ENCODE peak calls at places on chromosome 1, in ten cellular contexts. A, S, V, K, Y, P, X, B, T and N are unnamed samples.
A peak's percentile ranks its signal among the peaks of the same experiment; 100 is the strongest.

GRCh38 chr1:1293258-1293617 is 13.0 kb downstream of the SCNN1D start:
- DNase-seq in B (no peak), A (no peak), T (no peak), S (no peak), X (no peak), P (no peak), Y (no peak), V (no peak), K (no peak), N (no peak)

GRCh38 chr1:169461390-169462001 is 24.2 kb downstream of the SLC19A2 start:
- DNase-seq in B (no peak), X (no peak), S (no peak), P (no peak), V (no peak), A (no peak), K (no peak), T (no peak), Y (no peak), N (no peak)

GRCh38 chr1:184626076-184627011 is 128.3 kb downstream of the EDEM3 start:
- DNase-seq in B (peak; percentile 43), T (no peak), X (no peak), K (no peak), P (no peak), S (no peak), A (no peak), V (peak; percentile 73), Y (no peak), N (no peak)

GRCh38 chr1:103101399-103101798 is 6.9 kb downstream of the COL11A1 start:
- DNase-seq in P (no peak), A (no peak), S (no peak), V (no peak), X (no peak), B (no peak), T (no peak), K (no peak), Y (no peak), N (no peak)

GRCh38 chr1:180670681-180671080 is 38.9 kb downstream of the XPR1 start:
- DNase-seq in K (no peak), A (no peak), V (no peak), Y (no peak), X (no peak), S (no peak), T (no peak), B (no peak), P (no peak), N (no peak)

GRCh38 chr1:224592636-224593579 is 23.2 kb upstream of the CNIH3 start:
- DNase-seq in K (no peak), T (peak; percentile 88), V (peak; percentile 41), Y (no peak), X (peak; percentile 86), B (no peak), A (no peak), P (no peak), S (peak; percentile 34), N (peak; percentile 84)

GRCh38 chr1:79353224-79353623 is 346.7 kb upstream of the ADGRL4 start:
- DNase-seq in T (peak; percentile 74), P (no peak), Y (peak; percentile 10), X (peak; percentile 78), B (peak; percentile 20), K (no peak), S (no peak), A (no peak), V (no peak), N (peak; percentile 42)

GRCh38 chr1:89271616-89272015 is 1.0 kb downstream of the GBP5 start:
- DNase-seq in K (no peak), S (no peak), P (no peak), T (peak; percentile 3), A (no peak), Y (no peak), V (no peak), B (no peak), X (peak; percentile 23), N (peak; percentile 89)

GRCh38 chr1:31677949-31678348 is 25.9 kb downstream of the COL16A1 start:
- DNase-seq in T (no peak), P (no peak), S (no peak), X (no peak), K (no peak), A (no peak), V (no peak), B (no peak), Y (no peak), N (no peak)

GRCh38 chr1:17017435-17017834 is 5.7 kb upstream of the ATP13A2 start:
- DNase-seq in X (no peak), K (no peak), B (no peak), S (no peak), T (no peak), A (no peak), V (no peak), Y (no peak), P (no peak), N (no peak)

GRCh38 chr1:219433471-219434131 is 179.3 kb downstream of the ZC3H11B start:
- DNase-seq in P (no peak), B (no peak), X (no peak), K (no peak), A (no peak), S (no peak), Y (no peak), V (no peak), T (no peak), N (no peak)

GRCh38 chr1:22861764-22862440 is 110.8 kb downstream of the LACTBL1 start:
- DNase-seq in A (no peak), Y (peak; percentile 9), S (no peak), V (no peak), T (peak; percentile 80), K (peak; percentile 33), P (no peak), B (peak; percentile 13), X (peak; percentile 78), N (peak; percentile 66)

GRCh38 chr1:110714419-110715107 is 39.8 kb upstream of the KCNA3 start:
- DNase-seq in S (no peak), T (no peak), B (no peak), X (no peak), P (no peak), Y (no peak), A (no peak), K (no peak), V (no peak), N (no peak)

GRCh38 chr1:25565188-25565591 is 21.8 kb downstream of the LDLRAP1 start:
- DNase-seq in B (no peak), S (no peak), P (no peak), V (no peak), Y (no peak), A (no peak), K (no peak), X (no peak), T (peak; percentile 47), N (no peak)

GRCh38 chr1:85481688-85482087 is 16.7 kb upstream of the DDAH1 start:
- DNase-seq in P (no peak), X (peak; percentile 62), K (no peak), B (no peak), A (no peak), T (no peak), S (no peak), Y (no peak), V (no peak), N (no peak)

GRCh38 chr1:173050865-173051264 is at the start of gene TNFSF18:
- DNase-seq in B (peak; percentile 26), P (no peak), K (no peak), A (no peak), V (no peak), S (no peak), T (peak; percentile 45), Y (no peak), X (peak; percentile 9), N (peak; percentile 51)